ENCODE peak calls at places on chromosome 2, in five cellular contexts. Y is pancreas, N is heart right ventricle, W is HL-60, G is nephron progenitor cell. F is an unnamed sample.
A peak's percentile ranks its signal among the peaks of the same experiment; 100 is the strongest.

GRCh38 chr2:213162515-213163118 is 11.2 kb upstream of the IKZF2 start:
- DNase-seq in Y (no peak), N (no peak), W (no peak), G (no peak), F (no peak)

GRCh38 chr2:107325983-107326786 is 440.2 kb upstream of the ST6GAL2 start:
- DNase-seq in Y (no peak), N (peak; percentile 46), W (no peak), G (no peak), F (no peak)

GRCh38 chr2:201358684-201359083 is 1.5 kb upstream of the FLACC1 start:
- DNase-seq in Y (no peak), N (no peak), W (no peak), G (no peak), F (no peak)

GRCh38 chr2:62698653-62699052 is 6.9 kb upstream of the EHBP1 start:
- DNase-seq in Y (no peak), N (no peak), W (no peak), G (no peak), F (no peak)

GRCh38 chr2:201765799-201766198 is 14.9 kb downstream of the ALS2 start:
- DNase-seq in Y (no peak), N (no peak), W (no peak), G (no peak), F (no peak)

GRCh38 chr2:210128961-210129360 is 42.2 kb downstream of the KANSL1L start:
- DNase-seq in Y (no peak), N (no peak), W (no peak), G (no peak), F (no peak)

GRCh38 chr2:43171789-43172188 is 54.6 kb downstream of the ZFP36L2 start:
- DNase-seq in Y (no peak), N (peak; percentile 69), W (peak; percentile 28), G (no peak), F (no peak)

GRCh38 chr2:218006741-218007140 is 3.9 kb upstream of the TNS1 start:
- DNase-seq in Y (no peak), N (no peak), W (no peak), G (no peak), F (no peak)

GRCh38 chr2:164896634-164897033 is 55.0 kb upstream of the COBLL1 start:
- DNase-seq in Y (no peak), N (no peak), W (no peak), G (no peak), F (no peak)

GRCh38 chr2:29755829-29756228 is 165.6 kb downstream of the ALK start:
- DNase-seq in Y (no peak), N (no peak), W (no peak), G (no peak), F (no peak)

GRCh38 chr2:43212216-43212828 is 14.1 kb downstream of the ZFP36L2 start:
- DNase-seq in Y (no peak), N (no peak), W (peak; percentile 40), G (no peak), F (no peak)

GRCh38 chr2:105888625-105889024 is 143.9 kb downstream of the NCK2 start:
- DNase-seq in Y (no peak), N (no peak), W (peak; percentile 41), G (no peak), F (no peak)

GRCh38 chr2:239726631-239727181 is 298.4 kb downstream of the NDUFA10 start:
- DNase-seq in Y (no peak), N (no peak), W (no peak), G (no peak), F (no peak)

GRCh38 chr2:18373081-18373480 is 187.4 kb downstream of the RDH14 start:
- DNase-seq in Y (no peak), N (no peak), W (no peak), G (no peak), F (no peak)

GRCh38 chr2:72089028-72089427 is 58.6 kb downstream of the CYP26B1 start:
- DNase-seq in Y (no peak), N (no peak), W (no peak), G (no peak), F (no peak)

GRCh38 chr2:117057021-117057420 is 757.5 kb upstream of the DDX18 start:
- DNase-seq in Y (no peak), N (no peak), W (no peak), G (no peak), F (no peak)

GRCh38 chr2:74957886-74958276 is 562 bp upstream of the POLE4 start:
- DNase-seq in Y (no peak), N (no peak), W (peak; percentile 64), G (no peak), F (no peak)

GRCh38 chr2:173235947-173236803 is 118.5 kb upstream of the CDCA7 start:
- DNase-seq in Y (no peak), N (no peak), W (no peak), G (peak; percentile 9), F (no peak)

GRCh38 chr2:42492691-42493467 is 903 bp downstream of the KCNG3 start:
- DNase-seq in Y (no peak), N (no peak), W (no peak), G (peak; percentile 57), F (peak; percentile 11)

GRCh38 chr2:220669324-220669723 is 902.8 kb downstream of the EPHA4 start:
- DNase-seq in Y (no peak), N (no peak), W (no peak), G (no peak), F (no peak)

GRCh38 chr2:220670461-220670979 is 901.6 kb downstream of the EPHA4 start:
- DNase-seq in Y (no peak), N (no peak), W (no peak), G (no peak), F (no peak)

GRCh38 chr2:220676695-220677094 is 895.4 kb downstream of the EPHA4 start:
- DNase-seq in Y (no peak), N (no peak), W (no peak), G (no peak), F (no peak)

GRCh38 chr2:220673475-220673874 is 898.6 kb downstream of the EPHA4 start:
- DNase-seq in Y (no peak), N (no peak), W (no peak), G (no peak), F (no peak)

GRCh38 chr2:220674033-220674432 is 898.1 kb downstream of the EPHA4 start:
- DNase-seq in Y (no peak), N (no peak), W (no peak), G (no peak), F (no peak)
- TF ChIP-seq CTCF in Y (no peak), N (no peak), W (no peak), G (no peak), F (peak; percentile 30)

GRCh38 chr2:133579295-133579694 is 11.0 kb upstream of the NCKAP5 start:
- DNase-seq in Y (no peak), N (peak; percentile 44), W (no peak), G (no peak), F (no peak)

GRCh38 chr2:133586978-133587377 is 18.7 kb upstream of the NCKAP5 start:
- DNase-seq in Y (no peak), N (no peak), W (no peak), G (no peak), F (no peak)

GRCh38 chr2:133576714-133577113 is 8.5 kb upstream of the NCKAP5 start:
- DNase-seq in Y (no peak), N (no peak), W (no peak), G (no peak), F (no peak)

DNA sequence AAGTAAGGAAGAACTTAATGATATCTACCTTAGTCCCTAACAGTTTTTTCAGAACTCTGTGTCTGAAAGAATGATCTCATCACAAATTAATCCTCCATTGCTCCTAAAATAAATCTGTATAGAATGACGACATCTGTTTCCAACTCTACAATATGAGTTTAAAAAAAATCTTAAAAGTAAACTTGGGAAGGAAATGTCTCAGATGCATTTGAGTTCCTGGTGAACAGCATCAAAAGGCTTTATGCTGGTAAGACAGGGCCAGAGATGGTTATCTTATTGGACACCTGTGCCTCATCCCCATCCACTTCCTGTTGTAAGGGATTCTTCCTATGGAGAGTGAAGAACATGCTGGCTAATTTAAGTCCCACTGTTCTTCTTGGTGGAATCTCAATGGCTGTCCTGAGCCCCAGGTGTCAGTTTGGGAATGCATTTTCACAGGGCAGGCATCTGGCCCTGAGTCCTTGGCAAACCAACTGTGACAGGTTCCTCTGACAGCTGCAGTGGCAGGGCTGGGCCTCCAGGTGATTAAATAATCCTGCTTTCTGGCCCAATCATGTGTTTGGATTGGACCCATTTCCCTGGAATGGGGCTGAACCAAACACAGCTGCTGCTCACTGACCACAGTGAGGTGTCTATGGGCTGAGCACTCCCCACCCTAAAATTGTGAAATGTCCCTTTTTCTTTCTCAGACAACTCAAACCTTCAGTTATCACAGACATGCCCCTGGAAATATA is 12.9 kb upstream of the NCKAP5 start:
- DNase-seq in Y (no peak), N (no peak), W (no peak), G (no peak), F (no peak)
- TF ChIP-seq CTCF in Y (peak; percentile 10), N (no peak), W (no peak), G (no peak), F (peak; percentile 21)

GRCh38 chr2:109217362-109218086 is 88.5 kb downstream of the SH3RF3 start:
- DNase-seq in Y (no peak), N (no peak), W (no peak), G (no peak), F (no peak)

GRCh38 chr2:109218087-109218791 is 89.2 kb downstream of the SH3RF3 start:
- DNase-seq in Y (no peak), N (no peak), W (no peak), G (no peak), F (no peak)

GRCh38 chr2:109215866-109216265 is 86.9 kb downstream of the SH3RF3 start:
- DNase-seq in Y (no peak), N (no peak), W (no peak), G (no peak), F (no peak)

GRCh38 chr2:109214651-109215371 is 85.8 kb downstream of the SH3RF3 start:
- DNase-seq in Y (no peak), N (no peak), W (no peak), G (no peak), F (no peak)

GRCh38 chr2:109216332-109216731 is 87.3 kb downstream of the SH3RF3 start:
- DNase-seq in Y (no peak), N (no peak), W (peak; percentile 28), G (no peak), F (no peak)
- TF ChIP-seq CTCF in Y (no peak), N (no peak), W (no peak), G (no peak), F (no peak)

DNA sequence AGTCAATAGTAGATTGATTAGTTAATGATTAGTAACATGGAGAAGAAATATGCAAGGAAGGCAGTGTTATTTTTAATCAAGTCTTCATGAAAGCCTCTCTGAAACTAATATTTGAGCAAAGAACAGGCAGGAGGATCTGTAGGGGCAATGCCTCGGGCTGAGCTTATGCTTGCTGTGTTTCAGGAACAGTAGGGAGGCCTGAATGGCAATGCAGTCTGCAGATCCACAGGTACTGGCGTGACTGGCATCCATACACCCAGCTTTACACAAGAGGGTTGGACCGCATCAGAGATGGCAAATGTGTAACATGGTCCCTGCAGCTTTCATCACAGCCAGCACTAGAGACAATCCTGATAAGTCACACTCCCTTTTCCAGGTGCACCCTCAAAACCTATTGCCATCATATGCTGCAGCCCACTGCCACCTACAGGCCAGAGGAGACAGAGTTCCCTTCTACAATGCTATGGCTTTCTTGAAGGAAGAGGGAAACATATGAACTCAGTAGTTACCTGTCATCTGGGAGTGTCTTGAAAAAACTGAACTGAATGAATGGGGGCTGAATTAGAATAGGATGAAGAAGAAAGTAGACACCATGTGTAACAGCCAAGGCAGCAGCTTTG is 582.4 kb upstream of the RAB6C start:
- DNase-seq in Y (peak; percentile 37), N (peak; percentile 16), W (peak; percentile 32), G (peak; percentile 42), F (no peak)
- TF ChIP-seq CTCF in Y (peak; percentile 52), N (peak; percentile 33), W (peak; percentile 53), G (peak; percentile 76), F (peak; percentile 75)